ENCODE peak calls at places on chromosomes 7 and 10, in six cellular contexts. W is activated T-cell treated with anti-CD3 and anti-CD28 coated beads, Interleukin-2, amount 50 U/mL, for 72 hours; S is GM19239; E is prostate gland; L is heart right ventricle; A is AG09319. T is an unnamed sample.

GRCh38 chr10:30415613-30416012 is 18.4 kb upstream of the MAP3K8 start:
- DNase-seq in S (no peak), E (no peak), L (no peak), A (no peak), W (no peak), T (no peak)

GRCh38 chr10:43076876-43077420 is at the start of gene RET:
- DNase-seq in W (peak; percentile 35), S (no peak), A (no peak), E (peak; percentile 36), L (peak; percentile 18), T (peak; percentile 61)

GRCh38 chr7:125061776-125062397 is 132.3 kb upstream of the POT1 start:
- DNase-seq in A (no peak), S (no peak), W (no peak), L (no peak), E (no peak), T (peak; percentile 4)

GRCh38 chr10:44799971-44800370 is 111.2 kb upstream of the TMEM72 start:
- DNase-seq in S (no peak), W (no peak), E (no peak), L (no peak), A (no peak), T (no peak)

GRCh38 chr7:1514993-1515392 is 10.8 kb upstream of the INTS1 start:
- DNase-seq in A (no peak), S (no peak), L (no peak), W (no peak), E (no peak), T (no peak)

GRCh38 chr10:86285136-86285790 is 81.3 kb downstream of the GRID1 start:
- DNase-seq in L (no peak), W (no peak), E (no peak), A (no peak), S (no peak), T (no peak)

GRCh38 chr10:91745086-91745831 is 53.0 kb upstream of the TNKS2 start:
- DNase-seq in S (no peak), W (no peak), E (no peak), A (no peak), L (no peak), T (no peak)

GRCh38 chr10:42929993-42930392 is 146.9 kb upstream of the RET start:
- DNase-seq in L (no peak), E (no peak), W (no peak), S (no peak), A (no peak), T (no peak)

GRCh38 chr7:135536160-135536559 is 21.6 kb upstream of the NUP205 start:
- DNase-seq in A (no peak), W (no peak), S (no peak), L (no peak), E (no peak), T (no peak)

GRCh38 chr10:33537066-33537465 is 202.6 kb upstream of the NRP1 start:
- DNase-seq in W (no peak), A (no peak), L (no peak), S (no peak), E (no peak), T (no peak)

GRCh38 chr10:105502076-105502475 is 861.0 kb downstream of the SORCS3 start:
- DNase-seq in L (no peak), S (no peak), A (no peak), W (no peak), E (no peak), T (no peak)

GRCh38 chr7:123999698-124000097 is 33.2 kb downstream of the TMEM229A start:
- DNase-seq in W (no peak), A (no peak), E (no peak), L (no peak), S (no peak), T (no peak)

GRCh38 chr10:78890506-78890905 is 178.3 kb upstream of the ZMIZ1 start:
- DNase-seq in E (no peak), W (no peak), S (no peak), L (peak; percentile 1), A (no peak), T (no peak)

GRCh38 chr10:782751-783648 is 93.5 kb upstream of the DIP2C start:
- DNase-seq in W (no peak), E (no peak), A (no peak), S (no peak), L (no peak), T (peak; percentile 22)

GRCh38 chr10:123398180-123398591 is 244.0 kb downstream of the BUB3 start:
- DNase-seq in W (no peak), A (no peak), E (no peak), L (no peak), S (peak; percentile 58), T (peak; percentile 70)

GRCh38 chr10:42975005-42975493 is 101.8 kb upstream of the RET start:
- DNase-seq in E (no peak), W (no peak), A (no peak), L (no peak), S (no peak), T (no peak)

GRCh38 chr10:14382022-14382421 is 51.3 kb upstream of the FRMD4A start:
- DNase-seq in E (no peak), L (no peak), A (no peak), S (no peak), W (peak; percentile 69), T (peak; percentile 15)

GRCh38 chr10:3173173-3173878 is 744 bp upstream of the PITRM1 start:
- DNase-seq in W (peak; percentile 84), L (no peak), S (peak; percentile 41), A (no peak), E (no peak), T (no peak)